ENCODE peak calls at places on chromosome 19, in nine cellular contexts. Y is HL-60, Q is Panc1, I is breast epithelium, H is H1, L is prostate gland, M is GM23338, W is vagina, E is upper lobe of left lung. T is an unnamed sample.

GRCh38 chr19:17311455-17312248 is 2.3 kb downstream of the DDA1 start:
- DNase-seq in Y (no peak), Q (no peak), I (no peak), H (no peak), L (no peak), M (no peak), W (no peak), E (no peak), T (no peak)

GRCh38 chr19:10962863-10963262 is 2.0 kb downstream of the SMARCA4 start:
- DNase-seq in Y (no peak), Q (no peak), I (no peak), H (no peak), L (no peak), M (no peak), W (no peak), E (no peak), T (no peak)

GRCh38 chr19:55369651-55370304 is 485 bp downstream of the IL11 start:
- DNase-seq in Y (no peak), Q (no peak), I (no peak), H (peak; percentile 87), L (no peak), M (peak; percentile 94), W (no peak), E (peak; percentile 82), T (no peak)

GRCh38 chr19:46621191-46622117 is 3.4 kb downstream of the PTGIR start:
- DNase-seq in Y (no peak), Q (no peak), I (no peak), H (no peak), L (no peak), M (peak; percentile 62), W (no peak), E (no peak), T (no peak)

GRCh38 chr19:42313096-42313839 is at the start of gene TMEM145:
- DNase-seq in Y (peak; percentile 38), Q (no peak), I (no peak), H (peak; percentile 79), L (peak; percentile 35), M (peak; percentile 84), W (no peak), E (peak; percentile 90), T (no peak)

GRCh38 chr19:2546128-2547032 is 70.5 kb downstream of the GADD45B start:
- DNase-seq in Y (peak; percentile 82), Q (no peak), I (peak; percentile 82), H (peak; percentile 73), L (peak; percentile 45), M (peak; percentile 81), W (no peak), E (peak; percentile 95), T (peak; percentile 89)

GRCh38 chr19:38288127-38288855 is 15.8 kb upstream of the C19orf33 start:
- DNase-seq in Y (no peak), Q (no peak), I (no peak), H (no peak), L (no peak), M (no peak), W (no peak), E (no peak), T (no peak)

GRCh38 chr19:19613456-19613855 is 5.0 kb downstream of the PBX4 start:
- DNase-seq in Y (no peak), Q (no peak), I (no peak), H (no peak), L (no peak), M (no peak), W (no peak), E (no peak), T (no peak)

GRCh38 chr19:49409441-49410029 is 13.7 kb downstream of the PTH2 start:
- DNase-seq in Y (no peak), Q (no peak), I (no peak), H (no peak), L (no peak), M (no peak), W (no peak), E (no peak), T (no peak)

DNA sequence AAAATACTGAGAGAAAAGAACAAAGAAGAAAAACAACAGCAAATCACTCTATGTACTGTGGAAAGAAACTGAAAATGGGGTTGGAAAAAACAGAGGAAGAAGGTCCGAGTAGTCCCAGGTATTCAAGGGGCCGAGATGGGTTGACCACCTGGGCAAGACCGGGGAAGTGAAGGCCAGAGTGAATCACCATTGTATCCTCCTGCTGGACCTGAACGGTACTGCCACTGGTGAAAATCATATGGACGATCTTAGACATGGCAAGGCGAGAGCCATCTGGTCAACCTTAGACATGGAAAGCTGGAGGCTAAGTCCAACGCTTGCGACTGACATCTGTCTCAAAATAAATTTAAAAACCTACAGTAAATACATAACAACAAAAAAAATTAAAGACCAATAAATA is 44.4 kb upstream of the ZNF91 start:
- DNase-seq in Y (no peak), Q (no peak), I (no peak), H (peak; percentile 47), L (no peak), M (peak; percentile 66), W (no peak), E (no peak), T (no peak)
- TF ChIP-seq CTCF in Y (no peak), Q (no peak), I (no peak), H (peak; percentile 34), L (no peak), M (peak; percentile 20), W (no peak), E (no peak), T (no peak)

GRCh38 chr19:13905634-13906524 is at the start of the genes BRME1 and CC2D1A:
- DNase-seq in Y (peak; percentile 88), Q (peak; percentile 39), I (peak; percentile 87), H (peak; percentile 95), L (peak; percentile 90), M (peak; percentile 96), W (no peak), E (peak; percentile 99), T (peak; percentile 99)
- TF ChIP-seq POLR2AphosphoS5 in Y (peak; percentile 61), Q (no peak), I (peak; percentile 57), H (peak; percentile 37), L (peak; percentile 89), M (peak; percentile 77), W (peak; percentile 28), E (peak; percentile 67), T (peak; percentile 90)

DNA sequence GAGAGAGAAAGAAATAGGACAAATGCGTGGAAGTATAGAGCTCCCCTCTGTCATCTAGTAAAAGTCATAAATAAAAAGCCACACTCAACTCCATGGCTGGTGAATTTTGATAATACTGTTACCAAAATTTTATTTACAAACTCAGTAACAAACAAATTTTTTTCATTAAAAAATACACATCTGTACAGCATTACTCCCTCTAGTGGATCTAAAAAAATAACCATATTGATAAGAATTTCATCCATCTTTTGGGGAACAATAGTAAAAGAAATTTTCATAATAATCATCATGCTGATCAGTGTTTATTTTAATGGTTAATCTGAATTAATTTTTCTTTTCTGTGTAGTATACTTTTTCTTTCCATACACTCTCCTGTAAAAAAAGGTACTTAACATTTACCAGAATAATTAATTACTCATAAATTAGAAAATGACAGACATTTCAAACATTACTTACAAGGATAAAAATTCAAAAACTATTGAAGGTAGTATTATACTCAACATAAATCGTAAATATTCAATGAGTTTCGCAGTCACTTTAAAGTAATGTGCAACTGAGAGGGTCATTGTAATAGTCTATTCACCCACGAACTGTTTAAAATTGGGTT is 173.5 kb upstream of the LSM14A start:
- DNase-seq in Y (no peak), Q (no peak), I (no peak), H (no peak), L (no peak), M (no peak), W (no peak), E (no peak), T (no peak)
- TF ChIP-seq CTCF in Y (peak; percentile 9), Q (peak; percentile 52), I (no peak), H (no peak), L (peak; percentile 53), M (no peak), W (peak; percentile 28), E (no peak), T (peak; percentile 21)

DNA sequence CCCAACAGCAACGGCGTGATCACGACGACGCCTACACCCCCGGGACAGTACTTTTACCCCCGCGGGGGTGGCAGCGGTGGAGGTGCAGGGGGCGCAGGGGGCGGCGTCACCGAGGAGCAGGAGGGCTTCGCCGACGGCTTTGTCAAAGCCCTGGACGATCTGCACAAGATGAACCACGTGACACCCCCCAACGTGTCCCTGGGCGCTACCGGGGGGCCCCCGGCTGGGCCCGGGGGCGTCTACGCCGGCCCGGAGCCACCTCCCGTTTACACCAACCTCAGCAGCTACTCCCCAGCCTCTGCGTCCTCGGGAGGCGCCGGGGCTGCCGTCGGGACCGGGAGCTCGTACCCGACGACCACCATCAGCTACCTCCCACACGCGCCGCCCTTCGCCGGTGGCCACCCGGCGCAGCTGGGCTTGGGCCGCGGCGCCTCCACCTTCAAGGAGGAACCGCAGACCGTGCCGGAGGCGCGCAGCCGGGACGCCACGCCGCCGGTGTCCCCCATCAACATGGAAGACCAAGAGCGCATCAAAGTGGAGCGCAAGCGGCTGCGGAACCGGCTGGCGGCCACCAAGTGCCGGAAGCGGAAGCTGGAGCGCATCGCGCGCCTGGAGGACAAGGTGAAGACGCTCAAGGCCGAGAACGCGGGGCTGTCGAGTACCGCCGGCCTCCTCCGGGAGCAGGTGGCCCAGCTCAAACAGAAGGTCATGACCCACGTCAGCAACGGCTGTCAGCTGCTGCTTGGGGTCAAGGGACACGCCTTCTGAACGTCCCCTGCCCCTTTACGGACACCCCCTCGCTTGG is 964 bp downstream of the JUNB start:
- DNase-seq in Y (no peak), Q (no peak), I (peak; percentile 79), H (peak; percentile 84), L (peak; percentile 57), M (peak; percentile 94), W (no peak), E (peak; percentile 95), T (peak; percentile 98)
- TF ChIP-seq POLR2AphosphoS5 in Y (no peak), Q (no peak), I (peak; percentile 57), H (peak; percentile 89), L (peak; percentile 58), M (peak; percentile 52), W (no peak), E (peak; percentile 95), T (peak; percentile 90)

GRCh38 chr19:44635581-44636438 is 7.9 kb upstream of the PVR start:
- DNase-seq in Y (no peak), Q (no peak), I (no peak), H (no peak), L (no peak), M (no peak), W (no peak), E (no peak), T (no peak)
- TF ChIP-seq CTCF in Y (no peak), Q (no peak), I (no peak), H (no peak), L (no peak), M (no peak), W (no peak), E (no peak), T (no peak)

DNA sequence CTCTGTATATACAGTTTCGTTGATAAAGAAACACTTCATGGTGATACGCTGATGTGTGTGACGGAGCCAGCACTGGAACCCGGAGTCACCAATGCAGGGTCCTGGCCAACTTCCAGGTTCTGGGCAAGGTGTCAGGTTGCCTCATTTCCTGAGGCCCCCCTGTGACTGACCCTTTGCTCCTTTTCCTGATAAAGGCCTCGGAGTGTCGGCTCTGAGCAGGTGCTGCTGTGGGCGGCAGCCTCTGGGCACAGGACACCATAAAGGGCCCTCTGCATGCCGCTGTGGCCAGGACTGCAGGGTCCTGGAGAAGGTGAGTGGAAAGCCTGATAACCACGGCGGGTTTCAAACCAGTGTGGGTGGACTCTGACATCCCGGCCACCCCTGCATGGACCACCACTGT is 17.3 kb upstream of the MYDGF start:
- DNase-seq in Y (no peak), Q (no peak), I (no peak), H (no peak), L (no peak), M (no peak), W (no peak), E (no peak), T (no peak)
- TF ChIP-seq POLR2AphosphoS5 in Y (no peak), Q (no peak), I (no peak), H (no peak), L (no peak), M (no peak), W (no peak), E (no peak), T (no peak)

T was measured in spleen.